ENCODE peak calls at places on chromosomes 7 and 10, in four cellular contexts. I is aorta, Y is nephron progenitor cell, C is Calu3. J is an unnamed sample.

GRCh38 chr7:34330308-34330707 is 327.7 kb upstream of the NPSR1 start:
- DNase-seq in I (no peak), Y (no peak), C (no peak), J (no peak)

GRCh38 chr10:132309466-132309865 is 1.7 kb upstream of the STK32C start:
- DNase-seq in I (no peak), Y (no peak), C (no peak), J (no peak)

GRCh38 chr7:55099086-55099831 is 80.4 kb downstream of the EGFR start:
- DNase-seq in I (no peak), Y (no peak), C (no peak), J (no peak)

GRCh38 chr10:122255509-122256301 is 15.4 kb upstream of the BTBD16 start:
- DNase-seq in I (no peak), Y (no peak), C (no peak), J (no peak)

GRCh38 chr10:78910886-78911285 is 157.9 kb upstream of the ZMIZ1 start:
- DNase-seq in I (peak), Y (no peak), C (no peak), J (no peak)

GRCh38 chr10:79318369-79318768 is 28.9 kb upstream of the PPIF start:
- DNase-seq in I (peak), Y (no peak), C (no peak), J (no peak)

GRCh38 chr7:140403878-140404564 is at the start of gene RAB19:
- DNase-seq in I (no peak), Y (no peak), C (peak), J (peak)

GRCh38 chr7:121337398-121337797 is 8.6 kb downstream of the WNT16 start:
- DNase-seq in I (no peak), Y (no peak), C (peak), J (no peak)

GRCh38 chr10:119421887-119422684 is 120.4 kb downstream of the RGS10 start:
- DNase-seq in I (no peak), Y (no peak), C (no peak), J (no peak)